ENCODE peak calls at places on chromosome 17, in nine cellular contexts. W, O, F, D, X, V, L, R and P are unnamed samples.

GRCh38 chr17:17289091-17289490 is 8.0 kb upstream of the COPS3 start:
- DNase-seq in W (no peak), O (no peak), F (no peak), D (no peak), X (no peak), V (no peak), L (no peak), R (no peak), P (no peak)

GRCh38 chr17:32927724-32928526 is at the start of gene TMEM98:
- DNase-seq in W (no peak), O (no peak), F (no peak), D (no peak), X (no peak), V (no peak), L (no peak), R (no peak), P (peak; percentile 47)

GRCh38 chr17:49290690-49291326 is 60.2 kb upstream of the PHOSPHO1 start:
- DNase-seq in W (no peak), O (no peak), F (peak; percentile 43), D (no peak), X (no peak), V (peak; percentile 65), L (no peak), R (no peak), P (no peak)

GRCh38 chr17:29177871-29178749 is 2.1 kb downstream of the MYO18A start:
- DNase-seq in W (no peak), O (no peak), F (no peak), D (no peak), X (no peak), V (no peak), L (no peak), R (peak; percentile 37), P (no peak)

GRCh38 chr17:42521036-42521435 is 15.0 kb upstream of the NAGLU start:
- DNase-seq in W (no peak), O (no peak), F (no peak), D (no peak), X (no peak), V (peak; percentile 39), L (no peak), R (no peak), P (no peak)

GRCh38 chr17:15411556-15412198 is 55.7 kb downstream of the CDRT4 start:
- DNase-seq in W (no peak), O (no peak), F (peak; percentile 69), D (no peak), X (no peak), V (no peak), L (no peak), R (no peak), P (no peak)

GRCh38 chr17:28880572-28880945 is 17.0 kb downstream of the FLOT2 start:
- DNase-seq in W (no peak), O (no peak), F (no peak), D (no peak), X (no peak), V (no peak), L (no peak), R (no peak), P (no peak)

GRCh38 chr17:50347087-50347893 is 1.4 kb downstream of the XYLT2 start:
- DNase-seq in W (no peak), O (no peak), F (no peak), D (no peak), X (no peak), V (no peak), L (no peak), R (no peak), P (no peak)

GRCh38 chr17:47275245-47275984 is 21.8 kb downstream of the ITGB3 start:
- DNase-seq in W (no peak), O (no peak), F (no peak), D (no peak), X (no peak), V (no peak), L (no peak), R (peak; percentile 86), P (no peak)

GRCh38 chr17:8406174-8406573 is 8.5 kb upstream of the RNF222 start:
- DNase-seq in W (no peak), O (no peak), F (no peak), D (no peak), X (no peak), V (no peak), L (no peak), R (no peak), P (no peak)

GRCh38 chr17:41873559-41874292 is 8.5 kb upstream of the KLHL11 start:
- DNase-seq in W (no peak), O (no peak), F (no peak), D (no peak), X (no peak), V (no peak), L (no peak), R (no peak), P (no peak)

GRCh38 chr17:33142703-33143299 is 150.3 kb downstream of the ASIC2 start:
- DNase-seq in W (no peak), O (no peak), F (peak; percentile 37), D (no peak), X (no peak), V (peak; percentile 6), L (no peak), R (no peak), P (no peak)

GRCh38 chr17:78197147-78197830 is 10.1 kb downstream of the AFMID start:
- DNase-seq in W (no peak), O (no peak), F (no peak), D (no peak), X (no peak), V (no peak), L (no peak), R (no peak), P (peak; percentile 47)

GRCh38 chr17:14320734-14321475 is 20.0 kb downstream of the HS3ST3B1 start:
- DNase-seq in W (no peak), O (no peak), F (no peak), D (no peak), X (no peak), V (no peak), L (no peak), R (no peak), P (no peak)

GRCh38 chr17:59355695-59356323 is 24.4 kb downstream of the YPEL2 start:
- DNase-seq in W (no peak), O (no peak), F (no peak), D (no peak), X (no peak), V (no peak), L (no peak), R (no peak), P (no peak)

GRCh38 chr17:66971730-66972441 is 7.4 kb downstream of the CACNG4 start:
- DNase-seq in W (no peak), O (no peak), F (no peak), D (no peak), X (no peak), V (no peak), L (no peak), R (no peak), P (no peak)

GRCh38 chr17:81665205-81666091 is 957 bp downstream of the OXLD1 start:
- DNase-seq in W (no peak), O (peak; percentile 44), F (peak; percentile 66), D (peak; percentile 51), X (no peak), V (no peak), L (no peak), R (no peak), P (no peak)

GRCh38 chr17:17484451-17484899 is 7.7 kb downstream of the MED9 start:
- DNase-seq in W (no peak), O (no peak), F (no peak), D (peak; percentile 61), X (no peak), V (no peak), L (no peak), R (no peak), P (no peak)

GRCh38 chr17:58312021-58312630 is 16.5 kb downstream of the TSPOAP1 start:
- DNase-seq in W (no peak), O (no peak), F (no peak), D (no peak), X (no peak), V (no peak), L (no peak), R (no peak), P (no peak)

GRCh38 chr17:74149597-74150427 is 53.7 kb upstream of the RPL38 start:
- DNase-seq in W (no peak), O (no peak), F (no peak), D (no peak), X (no peak), V (no peak), L (peak; percentile 16), R (no peak), P (no peak)

GRCh38 chr17:69913241-69914015 is 161.6 kb upstream of the KCNJ16 start:
- DNase-seq in W (no peak), O (no peak), F (no peak), D (no peak), X (no peak), V (peak; percentile 30), L (no peak), R (no peak), P (no peak)

GRCh38 chr17:83160443-83161297 is 81.3 kb downstream of the METRNL start:
- DNase-seq in W (no peak), O (no peak), F (no peak), D (no peak), X (no peak), V (no peak), L (no peak), R (no peak), P (no peak)

GRCh38 chr17:13513039-13513405 is 88.7 kb downstream of the HS3ST3A1 start:
- DNase-seq in W (no peak), O (no peak), F (no peak), D (no peak), X (no peak), V (no peak), L (no peak), R (no peak), P (no peak)

GRCh38 chr17:28193241-28193640 is 125.8 kb upstream of the TMEM97 start:
- DNase-seq in W (no peak), O (no peak), F (peak; percentile 36), D (no peak), X (no peak), V (no peak), L (no peak), R (no peak), P (no peak)

GRCh38 chr17:79434215-79434614 is 176.6 kb downstream of the RBFOX3 start:
- DNase-seq in W (no peak), O (no peak), F (no peak), D (no peak), X (no peak), V (no peak), L (no peak), R (no peak), P (no peak)

GRCh38 chr17:37527249-37527851 is 37.7 kb downstream of the DUSP14 start:
- DNase-seq in W (no peak), O (no peak), F (peak; percentile 60), D (no peak), X (no peak), V (peak; percentile 56), L (no peak), R (peak; percentile 3), P (no peak)

GRCh38 chr17:66957951-66958579 is 6.4 kb upstream of the CACNG4 start:
- DNase-seq in W (no peak), O (no peak), F (no peak), D (no peak), X (no peak), V (no peak), L (no peak), R (no peak), P (no peak)

GRCh38 chr17:73998246-73999220 is 204.9 kb upstream of the RPL38 start:
- DNase-seq in W (no peak), O (peak; percentile 67), F (peak; percentile 44), D (peak; percentile 37), X (peak; percentile 22), V (no peak), L (peak; percentile 53), R (peak; percentile 61), P (no peak)

GRCh38 chr17:7064248-7064647 is 15.8 kb downstream of the CLEC10A start:
- DNase-seq in W (no peak), O (no peak), F (no peak), D (no peak), X (no peak), V (no peak), L (no peak), R (no peak), P (no peak)